ENCODE peak calls at places on chromosomes 16 and 17, in ten cellular contexts. L, G, W, N, X, P, Q, U, C and D are unnamed samples. For H3K4me1, the result is how much of the 10 kb centered on the place peaks cover.

GRCh38 chr16:77722315-77723107 is at the start of gene NUDT7:
- DNase-seq in L (peak), G (peak), W (peak), N (peak), X (peak), P (peak), Q (peak), U (peak), C (peak), D (peak)

GRCh38 chr17:39110435-39111136 is 40.9 kb downstream of the PLXDC1 start:
- DNase-seq in L (no peak), G (peak), W (no peak), N (no peak), X (no peak), P (peak), Q (no peak), U (no peak), C (no peak), D (no peak)

GRCh38 chr17:30380106-30380420 is 1.3 kb downstream of the CPD start:
- DNase-seq in L (no peak), G (no peak), W (no peak), N (no peak), X (no peak), P (no peak), Q (peak), U (peak), C (no peak), D (no peak)

GRCh38 chr17:68356949-68357455 is 65.7 kb downstream of the ARSG start:
- DNase-seq in L (no peak), G (no peak), W (no peak), N (no peak), X (no peak), P (no peak), Q (no peak), U (peak), C (no peak), D (no peak)

GRCh38 chr16:1193143-1193824 is 31.8 kb downstream of the TPSG1 start:
- DNase-seq in L (no peak), G (no peak), W (peak), N (no peak), X (peak), P (no peak), Q (no peak), U (no peak), C (no peak), D (no peak)

GRCh38 chr17:5210853-5211252 is 19.2 kb upstream of the ZNF594 start:
- DNase-seq in L (no peak), G (no peak), W (no peak), N (no peak), X (no peak), P (no peak), Q (no peak), U (no peak), C (no peak), D (no peak)

GRCh38 chr16:17211797-17212196 is 259.0 kb downstream of the XYLT1 start:
- DNase-seq in L (no peak), G (no peak), W (no peak), N (no peak), X (peak), P (peak), Q (no peak), U (no peak), C (no peak), D (no peak)

GRCh38 chr16:82220541-82220940 is 50.5 kb upstream of the MPHOSPH6 start:
- DNase-seq in L (no peak), G (no peak), W (no peak), N (no peak), X (no peak), P (no peak), Q (no peak), U (no peak), C (no peak), D (no peak)

DNA sequence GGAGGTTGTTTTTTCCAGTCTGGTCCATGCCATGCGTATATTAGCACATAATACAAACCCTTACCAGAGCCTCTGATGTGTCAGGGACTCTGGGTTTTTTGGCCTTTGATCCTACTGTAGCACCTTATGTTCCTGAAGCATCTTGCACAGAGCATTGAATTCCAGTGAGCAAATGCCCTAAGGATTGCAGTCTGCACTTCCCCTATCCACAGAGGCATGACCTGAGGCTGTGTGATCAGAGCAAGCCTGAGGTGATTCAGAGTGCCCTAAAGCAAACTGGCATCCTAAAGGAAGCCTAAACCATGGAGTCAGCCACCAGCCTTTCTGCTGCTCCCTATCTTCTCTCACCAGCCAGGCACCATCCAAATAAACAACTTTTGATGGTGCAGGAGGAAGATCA is 41.3 kb upstream of the HAS3 start:
- DNase-seq in L (no peak), G (no peak), W (no peak), N (no peak), X (peak), P (no peak), Q (peak), U (no peak), C (no peak), D (no peak)
- H3K4me1 ChIP-seq in L (under half), G (under half), W (under half), N (under half), X (half or more), P (under half), Q (under half), U (under half), C (under half), D (under half)

GRCh38 chr16:66895697-66895995 is 15.3 kb downstream of the PDP2 start:
- DNase-seq in L (no peak), G (no peak), W (no peak), N (no peak), X (no peak), P (no peak), Q (no peak), U (no peak), C (no peak), D (no peak)
- H3K4me1 ChIP-seq in L (under half), G (half or more), W (under half), N (under half), X (under half), P (under half), Q (under half), U (under half), C (under half), D (under half)

DNA sequence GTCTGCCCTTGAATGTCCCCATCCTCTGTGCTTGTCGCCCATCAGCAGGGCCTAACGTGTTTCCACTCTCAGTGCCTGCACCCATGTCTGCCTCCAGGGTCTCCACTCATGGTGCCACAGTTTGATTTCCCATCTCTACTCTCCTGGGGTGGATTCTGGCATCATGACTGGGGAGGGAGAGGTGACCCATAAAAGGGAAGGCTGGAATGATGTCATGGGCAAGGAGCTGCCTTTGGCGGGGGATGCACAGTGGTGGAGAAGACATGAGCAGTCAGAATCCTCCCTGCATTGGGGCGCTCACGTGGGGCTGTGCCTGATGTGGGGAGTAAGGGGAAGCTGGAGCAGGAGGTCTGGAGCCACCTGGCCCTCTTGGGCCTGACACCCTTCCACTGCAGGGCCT is 100.9 kb downstream of the USP22 start:
- DNase-seq in L (no peak), G (no peak), W (no peak), N (no peak), X (no peak), P (no peak), Q (no peak), U (no peak), C (no peak), D (no peak)
- H3K4me1 ChIP-seq in L (under half), G (under half), W (under half), N (under half), X (under half), P (under half), Q (under half), U (under half), C (under half), D (under half)

GRCh38 chr17:75295220-75296158 is 6.3 kb upstream of the SLC25A19 start:
- DNase-seq in L (no peak), G (no peak), W (no peak), N (no peak), X (no peak), P (no peak), Q (no peak), U (no peak), C (no peak), D (no peak)

GRCh38 chr17:75301502-75302206 is 12.4 kb upstream of the SLC25A19 start:
- DNase-seq in L (no peak), G (no peak), W (no peak), N (no peak), X (no peak), P (no peak), Q (no peak), U (no peak), C (no peak), D (no peak)

GRCh38 chr17:75301031-75301430 is 11.8 kb upstream of the SLC25A19 start:
- DNase-seq in L (no peak), G (no peak), W (no peak), N (no peak), X (no peak), P (no peak), Q (no peak), U (no peak), C (no peak), D (no peak)

GRCh38 chr17:75300280-75300679 is 11.0 kb upstream of the SLC25A19 start:
- DNase-seq in L (no peak), G (no peak), W (no peak), N (no peak), X (no peak), P (no peak), Q (no peak), U (no peak), C (no peak), D (no peak)
- H3K4me1 ChIP-seq in L (under half), G (under half), W (under half), N (under half), X (under half), P (under half), Q (under half), U (under half), C (under half), D (under half)

GRCh38 chr17:9419932-9420453 is 155.6 kb downstream of the STX8 start:
- DNase-seq in L (no peak), G (no peak), W (no peak), N (no peak), X (no peak), P (no peak), Q (no peak), U (no peak), C (no peak), D (peak)
- H3K4me1 ChIP-seq in L (under half), G (under half), W (under half), N (under half), X (under half), P (under half), Q (under half), U (under half), C (under half), D (under half)